ENCODE peak calls at places on chromosomes 7 and 10, in seven cellular contexts. T is stomach, W is suprapubic skin, U is K562, F is ovary, P is A549, X is tibial nerve. E is an unnamed sample.

GRCh38 chr10:130929422-130930325 is 381.8 kb downstream of the TCERG1L start:
- DNase-seq in X (no peak), T (no peak), U (no peak), P (no peak), F (no peak), W (no peak), E (no peak)

GRCh38 chr7:22052221-22052639 is 106.5 kb upstream of the CDCA7L start:
- DNase-seq in X (no peak), T (no peak), F (no peak), U (no peak), P (no peak), W (no peak), E (no peak)

GRCh38 chr7:13821152-13821787 is 168.2 kb downstream of the ETV1 start:
- DNase-seq in U (no peak), X (no peak), W (no peak), T (no peak), F (no peak), P (no peak), E (no peak)

GRCh38 chr7:33423646-33424020 is 294.3 kb downstream of the BBS9 start:
- DNase-seq in U (peak), T (no peak), F (no peak), X (peak), W (no peak), P (peak), E (no peak)

GRCh38 chr7:157674027-157674714 is 337.4 kb downstream of the DNAJB6 start:
- DNase-seq in U (no peak), W (peak), F (no peak), X (no peak), T (no peak), P (no peak), E (no peak)

GRCh38 chr10:92697663-92698511 is 8.1 kb downstream of the HHEX start:
- DNase-seq in U (no peak), W (no peak), F (no peak), P (peak), X (no peak), T (no peak), E (peak)

GRCh38 chr10:69899727-69900595 is 98.3 kb downstream of the COL13A1 start:
- DNase-seq in F (no peak), X (no peak), P (no peak), T (no peak), U (no peak), W (no peak), E (no peak)

GRCh38 chr7:20514364-20514763 is 101.1 kb upstream of the ABCB5 start:
- DNase-seq in T (peak), F (no peak), P (no peak), U (no peak), X (peak), W (no peak), E (no peak)

GRCh38 chr7:72309476-72309875 is 102.7 kb downstream of the CALN1 start:
- DNase-seq in F (no peak), T (no peak), P (no peak), X (no peak), U (no peak), W (no peak), E (no peak)

GRCh38 chr7:101140746-101141382 is 13.4 kb upstream of the AP1S1 start:
- DNase-seq in P (no peak), F (no peak), W (no peak), T (no peak), X (no peak), U (no peak), E (no peak)

GRCh38 chr7:46461334-46461777 is 540.3 kb upstream of the IGFBP3 start:
- DNase-seq in X (no peak), P (no peak), W (no peak), U (no peak), T (no peak), F (no peak), E (no peak)

GRCh38 chr10:325282-325681 is 190.0 kb downstream of the ZMYND11 start:
- DNase-seq in U (no peak), T (no peak), F (no peak), P (no peak), W (no peak), X (no peak), E (no peak)

GRCh38 chr7:66100408-66101050 is 14.1 kb upstream of the CRCP start:
- DNase-seq in U (no peak), W (no peak), T (no peak), P (no peak), F (no peak), X (no peak), E (no peak)

GRCh38 chr10:49512121-49512809 is 26.7 kb downstream of the ERCC6 start:
- DNase-seq in P (peak), F (no peak), X (no peak), W (no peak), U (peak), T (no peak), E (no peak)

GRCh38 chr10:127840884-127841283 is 51.9 kb downstream of the CLRN3 start:
- DNase-seq in T (no peak), F (no peak), X (no peak), P (no peak), U (no peak), W (no peak), E (no peak)

GRCh38 chr10:71798308-71798624 is 24.9 kb upstream of the VSIR start:
- DNase-seq in U (no peak), X (no peak), T (no peak), F (no peak), P (no peak), W (no peak), E (no peak)

GRCh38 chr10:122149138-122149606 is 121.9 kb upstream of the BTBD16 start:
- DNase-seq in X (no peak), P (no peak), F (peak), T (no peak), U (no peak), W (peak), E (no peak)

GRCh38 chr7:29116361-29116760 is 30.0 kb downstream of the CPVL start:
- DNase-seq in F (no peak), T (no peak), P (no peak), X (no peak), U (no peak), W (no peak), E (no peak)

GRCh38 chr7:127935847-127936376 is 95.3 kb downstream of the LRRC4 start:
- DNase-seq in P (no peak), F (no peak), T (no peak), X (no peak), U (no peak), W (no peak), E (no peak)

GRCh38 chr10:114151486-114151885 is 22.5 kb downstream of the CCDC186 start:
- DNase-seq in P (peak), W (no peak), T (no peak), F (no peak), U (no peak), X (no peak), E (no peak)

GRCh38 chr7:128744366-128744905 is 5.3 kb downstream of the CALU start:
- DNase-seq in X (no peak), P (no peak), T (no peak), W (no peak), F (no peak), U (no peak), E (peak)

DNA sequence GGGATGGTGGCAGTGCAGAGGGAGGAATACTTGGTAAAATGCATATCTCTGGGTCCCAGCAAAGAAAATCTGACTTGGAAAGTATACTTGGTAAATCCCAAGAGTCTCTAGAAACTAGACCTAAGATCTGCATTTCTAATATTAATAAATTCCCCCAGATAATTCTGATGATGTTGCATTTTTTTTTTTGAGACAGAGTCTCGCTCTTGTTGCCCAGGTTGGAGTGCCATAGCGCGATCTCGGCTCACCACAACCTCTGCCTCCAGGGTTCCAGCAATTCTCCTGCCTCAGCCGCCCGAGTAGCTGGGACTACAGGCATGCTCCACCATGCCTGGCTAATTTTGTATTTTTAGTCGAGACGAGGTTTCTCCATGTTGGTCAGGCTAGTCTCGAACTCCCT is 97.9 kb upstream of the ANK3 start:
- DNase-seq in X (no peak), F (no peak), W (no peak), U (no peak), P (no peak), T (no peak), E (no peak)
- H3K27ac ChIP-seq in X (no peak), F (no peak), W (no peak), U (no peak), P (no peak), T (no peak), E (no peak)

DNA sequence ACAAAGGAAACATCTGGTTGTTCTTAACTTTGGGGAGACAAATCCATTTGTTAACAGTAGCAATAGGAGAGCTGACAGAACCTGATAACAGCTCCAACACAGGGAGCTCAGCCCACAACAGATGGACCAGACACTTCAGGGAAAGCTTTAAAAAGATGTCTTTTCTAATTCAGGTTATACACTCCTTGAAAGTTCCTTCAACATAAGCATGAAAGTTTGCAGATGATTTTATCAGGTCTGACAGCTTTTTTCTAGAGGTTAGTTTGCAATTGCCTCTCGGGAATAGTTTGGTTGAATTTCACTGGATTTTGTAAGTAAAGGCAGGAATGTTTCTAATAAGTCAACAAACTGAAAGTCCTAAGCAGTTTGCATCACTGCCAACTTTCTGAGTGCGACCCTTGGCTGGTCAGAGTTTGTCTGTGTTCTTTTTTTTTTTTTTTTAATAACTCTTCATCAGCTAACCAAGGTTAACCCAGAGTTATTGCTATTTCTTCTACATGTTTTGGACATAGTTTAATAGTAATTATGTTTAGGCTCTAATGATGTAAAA is 6.5 kb upstream of the MET start:
- DNase-seq in T (no peak), F (no peak), P (no peak), W (no peak), X (no peak), U (no peak), E (no peak)
- TF ChIP-seq CTCF in T (no peak), F (no peak), P (no peak), W (no peak), X (no peak), U (no peak), E (no peak)

DNA sequence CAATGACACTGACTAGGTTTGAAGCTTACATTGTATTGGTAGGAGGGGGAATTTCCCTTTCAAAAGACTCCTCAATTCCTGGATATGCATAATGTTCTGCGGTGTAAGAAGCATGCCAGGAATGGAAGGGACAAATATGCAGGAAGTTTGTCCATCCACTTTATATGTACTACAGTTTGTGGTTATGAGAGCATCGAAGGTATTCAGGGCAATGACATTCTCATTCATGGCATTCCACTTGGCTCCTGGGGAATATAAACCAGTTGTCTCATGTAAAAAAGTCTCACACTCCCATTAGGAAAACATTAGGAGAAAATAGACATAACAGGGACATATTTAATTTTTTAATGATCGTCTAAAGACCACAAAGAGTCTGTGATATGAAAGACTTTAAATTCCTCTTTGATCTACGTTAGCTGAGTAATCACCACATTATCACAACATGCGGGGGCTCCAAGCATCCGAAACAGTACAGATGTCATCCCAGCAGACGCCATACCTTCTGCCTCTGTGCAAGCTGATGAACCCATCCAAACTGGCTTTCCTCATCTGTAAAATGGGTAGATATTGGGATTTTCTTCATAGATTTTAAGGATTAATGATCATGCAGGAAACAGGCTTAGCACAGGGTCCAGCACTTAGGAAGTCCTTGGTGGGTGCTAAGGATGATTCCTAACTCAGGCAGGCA is 675.3 kb downstream of the INHBA start:
- DNase-seq in U (no peak), F (no peak), X (no peak), T (no peak), P (peak), W (no peak), E (peak)
- TF ChIP-seq EP300 in U (no peak), F (no peak), X (no peak), T (no peak), P (no peak), W (no peak), E (no peak)

GRCh38 chr7:23691320-23691719 is 11.3 kb downstream of the FAM221A start:
- DNase-seq in P (no peak), U (no peak), F (no peak), W (no peak), X (no peak), T (no peak), E (no peak)
- H3K27ac ChIP-seq in P (no peak), U (no peak), F (no peak), W (no peak), X (no peak), T (no peak), E (no peak)

GRCh38 chr7:338295-339061 is 48.5 kb downstream of the FOXL3 start:
- DNase-seq in X (no peak), U (no peak), F (no peak), T (no peak), P (no peak), W (no peak), E (no peak)

GRCh38 chr7:339696-340095 is 49.7 kb downstream of the FOXL3 start:
- DNase-seq in X (no peak), U (no peak), F (no peak), W (no peak), T (no peak), P (no peak), E (no peak)

GRCh38 chr7:337567-337951 is 47.6 kb downstream of the FOXL3 start:
- DNase-seq in U (no peak), W (no peak), T (no peak), P (no peak), F (no peak), X (no peak), E (no peak)

GRCh38 chr7:340200-340937 is 50.4 kb downstream of the FOXL3 start:
- DNase-seq in X (no peak), F (no peak), U (no peak), T (peak), W (no peak), P (no peak), E (no peak)

GRCh38 chr7:339062-339342 is 49.0 kb downstream of the FOXL3 start:
- DNase-seq in X (no peak), P (no peak), F (no peak), W (no peak), T (no peak), U (no peak), E (no peak)
- TF ChIP-seq CTCF in X (no peak), P (no peak), F (no peak), W (no peak), T (no peak), U (no peak), E (no peak)

DNA sequence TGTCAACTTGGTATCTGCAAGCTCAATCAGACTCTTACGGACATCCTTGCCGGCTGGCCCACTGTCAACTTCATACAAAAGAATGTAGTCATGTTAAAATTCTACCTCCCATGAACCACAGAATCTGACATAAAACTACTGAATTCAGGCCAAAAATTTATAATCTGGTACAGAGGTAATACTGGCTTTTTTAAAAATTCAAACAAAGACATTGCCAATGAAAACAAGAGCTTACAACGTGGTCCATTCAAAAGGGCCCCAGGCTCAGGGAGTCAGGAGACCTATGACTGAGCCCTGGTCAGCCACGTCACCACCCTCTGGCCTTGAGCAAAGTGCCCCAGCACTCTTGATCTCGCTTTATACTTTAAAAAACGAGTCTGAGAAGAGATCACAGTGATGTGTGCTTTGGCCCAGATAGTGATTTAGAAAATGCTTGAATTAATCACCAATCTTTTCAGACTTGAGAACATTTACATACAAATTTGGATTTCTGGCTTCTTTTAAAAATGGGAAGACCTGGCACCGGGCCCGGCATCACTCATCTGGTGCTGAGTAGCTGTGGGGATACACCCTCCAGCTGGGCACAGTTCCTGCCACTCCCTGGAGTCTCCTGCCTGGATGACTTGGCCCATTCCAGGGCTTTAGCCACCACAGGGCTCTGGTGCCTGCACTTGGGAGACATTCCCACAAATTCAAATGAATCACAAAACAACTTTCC is 94.1 kb downstream of the PIP4K2A start:
- DNase-seq in P (peak), X (peak), T (peak), U (peak), W (peak), F (peak), E (no peak)
- TF ChIP-seq EP300 in P (peak), X (peak), T (no peak), U (no peak), W (no peak), F (no peak), E (no peak)

DNA sequence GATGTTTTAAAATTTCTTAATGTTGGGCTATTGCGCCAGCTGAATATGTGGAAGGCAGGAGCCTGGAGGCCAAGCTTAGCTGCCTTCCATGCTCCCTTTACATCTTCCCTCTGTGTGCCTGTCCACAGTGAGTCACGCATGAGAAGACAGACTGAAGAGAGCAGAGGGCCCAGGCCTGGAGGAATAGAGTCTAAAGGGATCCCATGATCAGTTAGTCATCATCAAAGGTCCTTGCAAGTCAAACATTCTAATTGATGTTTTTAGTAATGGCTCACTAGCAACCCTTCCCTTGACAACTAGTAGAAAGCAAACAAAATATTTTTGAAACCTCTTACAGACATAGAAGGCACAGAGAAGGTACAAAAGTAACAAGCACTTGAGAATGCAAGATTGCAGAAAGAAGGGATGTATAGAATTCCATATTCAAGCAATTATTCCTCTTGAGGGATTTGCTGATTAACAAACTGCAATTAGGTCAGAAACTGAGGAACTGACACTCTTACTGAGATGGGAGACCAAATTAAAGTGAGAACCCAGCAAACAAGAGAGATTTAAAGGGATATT is 30.7 kb upstream of the APBB1IP start:
- DNase-seq in P (peak), T (no peak), U (no peak), X (no peak), F (no peak), W (no peak), E (no peak)
- H3K27ac ChIP-seq in P (peak), T (no peak), U (no peak), X (no peak), F (no peak), W (no peak), E (no peak)